ENCODE peak calls at places on chromosomes 16 and 17, in six cellular contexts. O, H, N, J, K and B are unnamed samples.

GRCh38 chr17:40070895-40071719 is 8.3 kb downstream of the THRA start:
- DNase-seq in O (no peak), H (peak), N (no peak), J (no peak), K (no peak), B (no peak)

GRCh38 chr16:12214509-12214908 is 238.0 kb downstream of the SNX29 start:
- DNase-seq in O (no peak), H (no peak), N (no peak), J (no peak), K (no peak), B (no peak)

GRCh38 chr17:79747508-79748295 is 17.0 kb downstream of the ENPP7 start:
- DNase-seq in O (no peak), H (no peak), N (no peak), J (no peak), K (peak), B (no peak)

GRCh38 chr16:89491974-89492687 is 1.8 kb upstream of the ANKRD11 start:
- DNase-seq in O (no peak), H (no peak), N (no peak), J (no peak), K (no peak), B (peak)

GRCh38 chr17:9924735-9925191 is 19.7 kb upstream of the RCVRN start:
- DNase-seq in O (no peak), H (peak), N (no peak), J (peak), K (peak), B (no peak)

GRCh38 chr17:82769041-82769440 is 17.2 kb downstream of the TBCD start:
- DNase-seq in O (no peak), H (no peak), N (no peak), J (no peak), K (no peak), B (no peak)

GRCh38 chr17:77504652-77505459 is 364.1 kb downstream of the SEC14L1 start:
- DNase-seq in O (no peak), H (no peak), N (no peak), J (no peak), K (no peak), B (no peak)

GRCh38 chr16:48347191-48347860 is 37.9 kb downstream of the SIAH1 start:
- DNase-seq in O (no peak), H (no peak), N (no peak), J (no peak), K (no peak), B (no peak)

GRCh38 chr16:57601801-57602478 is 26.5 kb upstream of the ADGRG1 start:
- DNase-seq in O (no peak), H (no peak), N (no peak), J (peak), K (no peak), B (no peak)

GRCh38 chr17:82295472-82295814 is 21.9 kb upstream of the CSNK1D start:
- DNase-seq in O (no peak), H (no peak), N (no peak), J (no peak), K (no peak), B (no peak)

GRCh38 chr16:16991711-16992110 is 479.0 kb downstream of the XYLT1 start:
- DNase-seq in O (no peak), H (no peak), N (no peak), J (no peak), K (no peak), B (no peak)
- TF ChIP-seq CTCF in O (no peak), H (no peak), N (no peak), J (no peak), K (no peak), B (no peak)

DNA sequence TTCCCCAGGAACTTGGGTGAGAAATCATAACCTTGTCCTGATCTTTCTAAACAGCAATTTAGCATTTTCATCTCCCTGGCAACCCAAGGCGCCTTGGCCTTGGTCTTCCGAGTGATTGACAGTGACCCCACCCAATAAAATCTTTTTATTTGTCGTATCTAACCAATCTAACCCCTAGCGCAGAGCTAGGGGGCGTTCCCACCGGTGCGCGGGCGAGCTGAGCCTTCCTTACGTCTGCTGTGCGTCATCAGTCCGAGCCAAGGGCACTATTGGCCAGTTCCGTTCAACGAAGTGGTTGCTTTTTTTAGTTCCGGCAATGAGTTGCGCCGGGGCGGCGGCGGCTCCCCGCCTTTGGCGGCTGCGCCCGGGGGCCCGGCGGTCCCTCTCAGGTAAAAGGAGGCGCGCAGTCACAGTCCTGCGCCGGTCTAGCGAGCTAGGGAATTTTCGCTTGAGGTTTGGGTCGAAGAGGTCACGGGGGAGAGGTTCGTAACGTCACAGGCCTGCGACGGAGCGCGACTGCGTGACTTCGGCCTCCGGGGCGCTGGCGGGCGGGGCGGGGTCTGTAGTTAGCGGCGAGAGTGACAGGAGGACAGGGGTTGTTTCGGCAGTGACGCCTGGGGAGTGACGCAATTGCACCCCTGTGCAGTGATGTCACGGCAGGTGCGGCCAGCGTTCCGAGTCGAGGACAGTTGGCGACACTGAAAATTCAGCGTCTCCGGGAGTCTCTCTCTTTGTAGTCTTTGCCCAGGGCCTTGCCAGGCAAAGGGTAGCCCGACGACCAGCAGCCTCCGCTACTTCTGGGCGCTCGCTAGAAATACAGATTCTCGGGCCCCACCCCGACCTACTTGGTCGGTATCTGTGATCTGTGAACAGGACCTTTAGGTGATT is at the start of gene COQ7:
- DNase-seq in O (peak), H (peak), N (peak), J (peak), K (peak), B (peak)
- TF ChIP-seq CTCF in O (peak), H (no peak), N (no peak), J (no peak), K (no peak), B (no peak)

DNA sequence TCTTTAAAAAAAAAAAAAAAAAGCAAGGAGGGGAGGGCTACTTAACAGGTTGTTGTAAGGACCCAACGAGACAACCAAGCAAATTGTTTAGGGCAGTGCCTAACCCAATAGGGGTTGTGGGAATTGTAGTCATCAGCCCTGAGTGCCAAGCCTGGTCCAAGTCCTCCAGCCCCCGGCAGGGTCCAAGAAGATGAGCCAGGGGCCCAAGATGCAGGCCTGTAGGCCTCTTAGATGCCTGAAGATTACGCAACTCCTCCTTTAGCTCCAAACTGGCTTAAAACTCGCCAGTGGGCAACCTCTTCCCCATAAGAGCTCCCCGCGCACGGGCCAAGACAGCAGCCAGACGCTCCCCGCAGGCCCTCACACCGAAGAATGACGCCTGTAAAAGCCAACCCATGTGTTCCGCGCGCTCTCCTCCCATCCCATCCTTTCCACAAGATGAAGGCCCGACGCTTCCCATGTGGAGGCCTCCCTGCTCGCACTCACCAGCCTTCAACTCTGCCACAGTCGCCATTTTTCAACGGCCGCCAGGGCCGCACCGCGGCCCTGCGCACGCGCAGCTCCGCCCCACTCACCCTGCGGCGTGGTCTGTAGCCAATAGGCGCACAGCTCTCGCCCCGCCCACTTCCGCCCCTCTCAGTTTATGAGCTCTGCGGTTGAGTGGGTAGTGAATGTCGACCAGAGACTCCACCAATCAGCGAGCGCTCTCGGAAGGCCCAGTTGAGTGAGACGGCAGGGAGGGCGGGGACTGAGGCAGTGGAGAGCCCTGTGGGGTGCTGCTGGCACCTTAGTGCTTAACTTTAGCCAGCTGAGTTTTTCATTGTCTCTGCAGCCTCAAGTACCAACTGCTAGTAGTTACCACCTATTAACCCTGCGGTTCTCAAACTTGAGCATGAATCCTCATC is at the start of gene CEP20:
- DNase-seq in O (peak), H (peak), N (peak), J (peak), K (peak), B (peak)
- TF ChIP-seq CTCF in O (no peak), H (peak), N (peak), J (no peak), K (peak), B (no peak)

GRCh38 chr17:50285941-50286340 is 11.7 kb downstream of the TMEM92 start:
- DNase-seq in O (no peak), H (no peak), N (no peak), J (no peak), K (no peak), B (no peak)

GRCh38 chr17:50292465-50292864 is 18.2 kb downstream of the TMEM92 start:
- DNase-seq in O (no peak), H (no peak), N (no peak), J (no peak), K (no peak), B (no peak)

GRCh38 chr17:50290074-50290702 is 15.9 kb downstream of the TMEM92 start:
- DNase-seq in O (no peak), H (peak), N (no peak), J (no peak), K (no peak), B (no peak)

GRCh38 chr17:50289268-50289667 is 15.0 kb downstream of the TMEM92 start:
- DNase-seq in O (no peak), H (no peak), N (no peak), J (no peak), K (no peak), B (no peak)

DNA sequence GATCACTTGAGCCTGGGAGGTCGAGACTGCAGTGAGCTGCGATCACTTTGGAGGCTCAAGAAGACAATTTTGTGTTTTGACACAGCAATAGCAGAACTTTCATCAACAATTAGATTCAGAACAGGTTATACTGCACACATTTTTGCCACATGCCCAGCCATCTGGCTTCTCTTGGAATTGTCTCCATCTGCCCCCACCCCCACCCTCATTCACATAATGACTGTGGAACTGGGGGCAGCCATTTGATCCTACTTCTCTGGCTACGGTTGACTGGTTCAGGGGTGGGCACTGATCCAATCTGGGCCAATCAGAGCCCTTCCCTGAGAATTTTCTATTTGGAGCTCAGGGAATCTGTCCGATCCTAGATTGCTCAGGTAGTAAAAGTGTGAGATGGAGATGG is 14.0 kb downstream of the TMEM92 start:
- DNase-seq in O (no peak), H (no peak), N (no peak), J (no peak), K (no peak), B (no peak)
- TF ChIP-seq CTCF in O (no peak), H (no peak), N (no peak), J (no peak), K (no peak), B (no peak)